ENCODE peak calls at places on chromosome 13, in eight cellular contexts. N is ascending aorta; Y is PC-9; U is heart right ventricle; M is neural progenitor cell; K is naive thymus-derived CD4-positive, alpha-beta T cell; X is A549; T is osteoblast. Z is an unnamed sample.

GRCh38 chr13:78323848-78324247 is 279.5 kb downstream of the POU4F1 start:
- DNase-seq in N (no peak), Y (peak; percentile 36), U (no peak), M (no peak), K (no peak), X (no peak), T (no peak), Z (no peak)

GRCh38 chr13:33869005-33869404 is 51.1 kb downstream of the RFC3 start:
- DNase-seq in N (no peak), Y (no peak), U (no peak), M (no peak), K (no peak), X (no peak), T (no peak), Z (no peak)

GRCh38 chr13:72221276-72221962 is 354.4 kb upstream of the DACH1 start:
- DNase-seq in N (no peak), Y (no peak), U (no peak), M (peak; percentile 59), K (no peak), X (peak; percentile 24), T (peak; percentile 8), Z (peak; percentile 11)

GRCh38 chr13:107144432-107144831 is 576.5 kb upstream of the ARGLU1 start:
- DNase-seq in N (no peak), Y (no peak), U (no peak), M (no peak), K (no peak), X (no peak), T (no peak), Z (no peak)

GRCh38 chr13:44819762-44820161 is 169.5 kb downstream of the NUFIP1 start:
- DNase-seq in N (no peak), Y (no peak), U (no peak), M (no peak), K (no peak), X (no peak), T (no peak), Z (no peak)

GRCh38 chr13:24159921-24160324 is 597 bp upstream of the SPATA13 start:
- DNase-seq in N (no peak), Y (peak; percentile 48), U (no peak), M (peak; percentile 41), K (no peak), X (peak; percentile 11), T (no peak), Z (no peak)

GRCh38 chr13:45413826-45414312 is 4.3 kb downstream of the SLC25A30 start:
- DNase-seq in N (no peak), Y (no peak), U (no peak), M (no peak), K (no peak), X (no peak), T (peak; percentile 69), Z (no peak)

GRCh38 chr13:109862627-109863026 is 76.2 kb upstream of the IRS2 start:
- DNase-seq in N (no peak), Y (peak; percentile 98), U (no peak), M (no peak), K (no peak), X (no peak), T (no peak), Z (no peak)

GRCh38 chr13:110971486-110971885 is 56.6 kb upstream of the ANKRD10 start:
- DNase-seq in N (no peak), Y (no peak), U (no peak), M (no peak), K (no peak), X (no peak), T (no peak), Z (no peak)

DNA sequence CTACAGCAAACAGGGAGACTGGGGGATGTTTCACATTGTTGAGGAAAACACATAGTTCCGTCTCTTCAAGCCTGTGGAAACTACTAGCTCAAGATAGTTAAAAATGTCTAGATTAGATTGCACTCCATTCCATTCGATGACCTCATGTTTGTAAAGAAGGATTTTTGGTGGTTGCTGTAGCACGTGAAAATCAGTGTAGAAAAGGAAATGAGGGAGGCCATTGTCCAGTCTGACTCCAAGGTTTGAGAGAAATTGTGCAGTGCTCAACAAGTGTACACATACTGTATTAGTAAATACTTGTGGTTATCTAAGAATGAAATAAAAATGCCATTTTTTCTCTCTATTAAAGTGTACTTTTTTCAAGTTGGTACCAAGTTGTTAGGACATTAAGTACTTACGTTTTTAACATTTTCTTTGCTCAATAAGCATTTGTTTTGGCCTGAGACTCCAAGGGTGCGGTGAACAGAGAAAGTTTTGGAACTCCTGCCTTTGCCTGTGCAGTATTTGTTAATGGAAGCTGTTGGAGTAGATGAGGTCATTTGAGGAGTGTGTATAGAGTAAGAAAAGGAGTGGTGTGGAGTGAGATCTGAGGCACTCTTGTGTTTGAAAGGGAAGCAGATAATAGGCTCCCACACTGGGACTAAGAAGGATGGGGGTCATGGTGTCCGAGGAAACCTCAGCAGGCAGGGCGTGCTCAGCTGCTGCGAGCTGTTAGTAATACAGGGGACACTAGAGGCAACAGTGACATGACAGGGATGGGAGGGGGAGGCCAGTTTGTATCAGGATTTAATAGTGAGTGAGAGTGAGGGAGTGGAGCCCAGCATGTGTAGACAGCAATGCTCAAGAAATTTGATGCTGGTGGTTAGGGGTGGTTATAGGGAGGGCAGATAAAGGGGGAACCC is 4.4 kb downstream of the WASF3 start:
- DNase-seq in N (no peak), Y (no peak), U (no peak), M (peak; percentile 73), K (no peak), X (no peak), T (peak; percentile 81), Z (peak; percentile 34)
- H3K4me3 ChIP-seq in N (no peak overlapping the region), Y (no peak overlapping the region), U (no peak overlapping the region), M (peak overlapping the region; percentile 37), K (no peak overlapping the region), X (no peak overlapping the region), T (peak overlapping the region; percentile 26), Z (no peak overlapping the region)

GRCh38 chr13:75830842-75831241 is 194.7 kb downstream of the LMO7 start:
- DNase-seq in N (no peak), Y (no peak), U (no peak), M (no peak), K (no peak), X (no peak), T (peak; percentile 35), Z (no peak)

GRCh38 chr13:75826391-75826790 is 190.3 kb downstream of the LMO7 start:
- DNase-seq in N (no peak), Y (no peak), U (no peak), M (no peak), K (no peak), X (no peak), T (no peak), Z (no peak)

GRCh38 chr13:75832812-75833211 is 196.7 kb downstream of the LMO7 start:
- DNase-seq in N (no peak), Y (no peak), U (no peak), M (no peak), K (no peak), X (no peak), T (no peak), Z (no peak)

GRCh38 chr13:75829874-75830273 is 193.7 kb downstream of the LMO7 start:
- DNase-seq in N (no peak), Y (no peak), U (no peak), M (no peak), K (no peak), X (no peak), T (no peak), Z (no peak)

DNA sequence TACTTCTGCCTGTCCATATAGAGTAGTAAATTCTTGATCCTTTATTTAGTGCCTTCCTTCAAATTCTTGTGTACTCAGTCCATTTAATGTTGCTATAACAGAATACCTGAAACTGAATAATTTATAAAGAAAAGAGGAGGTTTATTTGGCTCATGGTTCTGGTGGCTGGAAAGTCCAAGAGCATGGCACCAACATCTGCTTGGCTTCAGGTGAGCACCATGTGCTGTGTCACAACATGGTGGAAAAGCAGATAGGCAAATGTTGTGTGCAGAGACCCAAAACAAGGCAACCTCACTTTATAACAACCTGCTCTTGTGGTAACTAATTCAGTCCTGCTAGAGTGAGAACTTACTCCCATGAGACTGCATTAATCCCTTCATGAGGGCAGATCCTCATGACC is 195.3 kb downstream of the LMO7 start:
- DNase-seq in N (no peak), Y (no peak), U (no peak), M (no peak), K (no peak), X (no peak), T (no peak), Z (no peak)
- H3K4me1 ChIP-seq in N (no peaks in the 10 kb centered on the region), Y (no peaks in the 10 kb centered on the region), U (no peaks in the 10 kb centered on the region), M (no peaks in the 10 kb centered on the region), K (no peaks in the 10 kb centered on the region), X (no peaks in the 10 kb centered on the region), T (peaks cover 50% of the 10 kb centered on the region), Z (no peaks in the 10 kb centered on the region)

GRCh38 chr13:97295279-97296182 is 73.4 kb downstream of the MBNL2 start:
- DNase-seq in N (no peak), Y (peak; percentile 77), U (no peak), M (no peak), K (no peak), X (peak; percentile 63), T (peak; percentile 72), Z (no peak)

GRCh38 chr13:97301382-97302095 is 79.4 kb downstream of the MBNL2 start:
- DNase-seq in N (no peak), Y (no peak), U (no peak), M (no peak), K (no peak), X (no peak), T (peak; percentile 26), Z (peak; percentile 41)

GRCh38 chr13:97296740-97297139 is 74.6 kb downstream of the MBNL2 start:
- DNase-seq in N (no peak), Y (no peak), U (no peak), M (no peak), K (no peak), X (peak; percentile 29), T (no peak), Z (no peak)

GRCh38 chr13:97300871-97301270 is 78.7 kb downstream of the MBNL2 start:
- DNase-seq in N (no peak), Y (no peak), U (no peak), M (no peak), K (no peak), X (no peak), T (no peak), Z (no peak)

DNA sequence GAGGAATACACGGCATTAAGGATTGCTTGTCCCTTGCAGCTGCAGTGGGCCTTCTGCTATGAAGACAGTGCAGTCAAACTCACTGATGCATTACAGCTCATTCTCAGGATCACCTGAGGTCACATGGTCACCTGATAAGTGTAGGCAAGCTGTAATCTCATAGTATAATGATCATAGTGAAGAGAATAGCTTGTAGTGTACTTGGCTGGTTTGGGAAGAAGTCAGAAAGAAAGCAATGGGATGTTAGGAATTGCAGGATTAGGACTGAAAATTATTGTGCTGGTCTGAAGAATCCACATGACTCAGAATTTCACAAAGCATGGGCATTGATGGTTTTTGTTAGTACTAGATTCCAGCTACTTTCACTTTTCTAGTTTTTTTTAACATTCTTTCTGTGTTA is 76.7 kb downstream of the MBNL2 start:
- DNase-seq in N (no peak), Y (no peak), U (no peak), M (no peak), K (no peak), X (no peak), T (no peak), Z (no peak)
- H3K9me3 ChIP-seq in N (no peaks in the 10 kb centered on the region), Y (peaks cover 4% of the 10 kb centered on the region), U (no peaks in the 10 kb centered on the region), M (no peaks in the 10 kb centered on the region), K (no peaks in the 10 kb centered on the region), X (no peaks in the 10 kb centered on the region), T (no peaks in the 10 kb centered on the region), Z (no peaks in the 10 kb centered on the region)

DNA sequence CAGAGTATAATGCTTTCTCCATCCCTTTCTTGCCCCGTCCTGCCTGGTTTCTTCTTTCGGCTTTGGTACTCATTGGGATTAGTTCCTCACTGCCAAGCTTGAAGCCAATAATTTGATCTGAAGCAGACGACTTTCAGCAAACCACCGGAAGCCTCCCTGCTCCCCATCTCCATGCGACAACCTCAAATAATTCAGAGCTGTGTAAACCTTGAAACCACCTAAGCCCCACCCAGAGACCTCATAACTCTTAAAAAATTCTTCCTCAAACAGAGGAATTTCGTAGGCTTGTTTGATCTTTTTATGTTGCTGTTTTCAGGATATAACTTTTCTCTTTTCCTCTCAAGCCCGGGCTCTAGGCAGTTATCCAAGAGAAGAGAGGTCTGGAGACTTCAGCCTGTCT is 311.5 kb downstream of the KCNRG start:
- DNase-seq in N (no peak), Y (no peak), U (no peak), M (no peak), K (no peak), X (no peak), T (no peak), Z (no peak)
- H3K4me3 ChIP-seq in N (no peak overlapping the region), Y (no peak overlapping the region), U (no peak overlapping the region), M (no peak overlapping the region), K (no peak overlapping the region), X (no peak overlapping the region), T (no peak overlapping the region), Z (no peak overlapping the region)

Z was measured in right cardiac atrium.